ENCODE peak calls at places on chromosomes 6 and 20, in five cellular contexts. One of them, this sample, is unnamed.
A peak's percentile ranks its signal among the peaks of the same experiment; 100 is the strongest.

GRCh38 chr6:75824160-75824559 is 75.1 kb downstream of the MYO6 start:
- DNase-seq in trophoblast cell: no peak
- DNase-seq in H1: no peak
- DNase-seq in neuronal stem cell: no peak
- DNase-seq in mesenchymal stem cell: no peak
- DNase-seq in this sample: no peak

GRCh38 chr20:44154521-44155001 is 32.4 kb downstream of the JPH2 start:
- DNase-seq in mesenchymal stem cell: peak; percentile 7
- DNase-seq in H1: no peak
- DNase-seq in neuronal stem cell: no peak
- DNase-seq in trophoblast cell: peak; percentile 73
- DNase-seq in this sample: no peak

GRCh38 chr20:19079536-19080299 is 132.7 kb upstream of the SLC24A3 start:
- DNase-seq in trophoblast cell: no peak
- DNase-seq in mesenchymal stem cell: no peak
- DNase-seq in H1: peak; percentile 10
- DNase-seq in neuronal stem cell: no peak
- DNase-seq in this sample: no peak

GRCh38 chr20:1373614-1374013 is 19.2 kb downstream of the FKBP1A start:
- DNase-seq in trophoblast cell: no peak
- DNase-seq in neuronal stem cell: no peak
- DNase-seq in mesenchymal stem cell: no peak
- DNase-seq in H1: peak; percentile 6
- DNase-seq in this sample: no peak

GRCh38 chr6:151239603-151240035 is at the start of gene AKAP12:
- DNase-seq in neuronal stem cell: no peak
- DNase-seq in mesenchymal stem cell: peak; percentile 80
- DNase-seq in trophoblast cell: no peak
- DNase-seq in H1: peak; percentile 78
- DNase-seq in this sample: peak; percentile 74

GRCh38 chr6:120077489-120077888 is 727.9 kb upstream of the MAN1A1 start:
- DNase-seq in mesenchymal stem cell: peak; percentile 13
- DNase-seq in trophoblast cell: peak; percentile 1
- DNase-seq in H1: no peak
- DNase-seq in neuronal stem cell: no peak
- DNase-seq in this sample: peak; percentile 69

GRCh38 chr6:71326611-71327010 is 38.0 kb downstream of the OGFRL1 start:
- DNase-seq in mesenchymal stem cell: peak; percentile 45
- DNase-seq in trophoblast cell: no peak
- DNase-seq in H1: no peak
- DNase-seq in neuronal stem cell: no peak
- DNase-seq in this sample: no peak

GRCh38 chr6:16824804-16825777 is 63.8 kb upstream of the ATXN1 start:
- DNase-seq in mesenchymal stem cell: no peak
- DNase-seq in H1: no peak
- DNase-seq in trophoblast cell: no peak
- DNase-seq in neuronal stem cell: no peak
- DNase-seq in this sample: no peak

GRCh38 chr20:63265891-63266515 is 6.6 kb upstream of the ARFGAP1 start:
- DNase-seq in H1: no peak
- DNase-seq in trophoblast cell: peak; percentile 62
- DNase-seq in mesenchymal stem cell: no peak
- DNase-seq in neuronal stem cell: no peak
- DNase-seq in this sample: no peak

GRCh38 chr20:53943522-53944291 is 126.7 kb downstream of the BCAS1 start:
- DNase-seq in mesenchymal stem cell: peak; percentile 51
- DNase-seq in neuronal stem cell: no peak
- DNase-seq in trophoblast cell: no peak
- DNase-seq in H1: peak; percentile 44
- DNase-seq in this sample: no peak

GRCh38 chr6:43275782-43276179 is 22.3 kb upstream of the SLC22A7 start:
- DNase-seq in trophoblast cell: no peak
- DNase-seq in H1: no peak
- DNase-seq in mesenchymal stem cell: no peak
- DNase-seq in neuronal stem cell: no peak
- DNase-seq in this sample: no peak

GRCh38 chr6:122996797-122997520 is 924 bp downstream of the CLVS2 start:
- DNase-seq in neuronal stem cell: no peak
- DNase-seq in mesenchymal stem cell: no peak
- DNase-seq in trophoblast cell: no peak
- DNase-seq in H1: peak; percentile 41
- DNase-seq in this sample: no peak

GRCh38 chr20:33664085-33664761 is 2.1 kb downstream of the C20orf144 start:
- DNase-seq in trophoblast cell: no peak
- DNase-seq in neuronal stem cell: no peak
- DNase-seq in H1: no peak
- DNase-seq in mesenchymal stem cell: no peak
- DNase-seq in this sample: no peak

GRCh38 chr6:20724443-20724842 is 190.2 kb downstream of the CDKAL1 start:
- DNase-seq in H1: no peak
- DNase-seq in trophoblast cell: no peak
- DNase-seq in neuronal stem cell: no peak
- DNase-seq in mesenchymal stem cell: no peak
- DNase-seq in this sample: peak; percentile 48

GRCh38 chr6:21739838-21740237 is 146.3 kb downstream of the SOX4 start:
- DNase-seq in H1: no peak
- DNase-seq in trophoblast cell: no peak
- DNase-seq in neuronal stem cell: no peak
- DNase-seq in mesenchymal stem cell: no peak
- DNase-seq in this sample: no peak

GRCh38 chr6:13026557-13026956 is 301.8 kb downstream of the TBC1D7 start:
- DNase-seq in trophoblast cell: no peak
- DNase-seq in neuronal stem cell: no peak
- DNase-seq in mesenchymal stem cell: no peak
- DNase-seq in H1: no peak
- DNase-seq in this sample: no peak

GRCh38 chr6:125094563-125094962 is 59.0 kb upstream of the TPD52L1 start:
- DNase-seq in mesenchymal stem cell: peak; percentile 51
- DNase-seq in neuronal stem cell: no peak
- DNase-seq in trophoblast cell: no peak
- DNase-seq in H1: no peak
- DNase-seq in this sample: no peak

GRCh38 chr20:22374066-22374465 is 210.3 kb downstream of the FOXA2 start:
- DNase-seq in H1: no peak
- DNase-seq in trophoblast cell: no peak
- DNase-seq in mesenchymal stem cell: no peak
- DNase-seq in neuronal stem cell: no peak
- DNase-seq in this sample: no peak

GRCh38 chr6:4913705-4914411 is 90.0 kb downstream of the RPP40 start:
- DNase-seq in mesenchymal stem cell: peak; percentile 30
- DNase-seq in neuronal stem cell: no peak
- DNase-seq in trophoblast cell: no peak
- DNase-seq in H1: no peak
- DNase-seq in this sample: no peak

GRCh38 chr20:45325367-45325766 is 17.3 kb upstream of the MATN4 start:
- DNase-seq in trophoblast cell: no peak
- DNase-seq in neuronal stem cell: no peak
- DNase-seq in mesenchymal stem cell: no peak
- DNase-seq in H1: no peak
- DNase-seq in this sample: no peak

GRCh38 chr6:118675225-118675624 is 23.8 kb upstream of the CEP85L start:
- DNase-seq in neuronal stem cell: no peak
- DNase-seq in trophoblast cell: no peak
- DNase-seq in H1: no peak
- DNase-seq in mesenchymal stem cell: no peak
- DNase-seq in this sample: no peak

GRCh38 chr20:33777831-33778230 is 33.3 kb upstream of the CHMP4B start:
- DNase-seq in H1: no peak
- DNase-seq in neuronal stem cell: no peak
- DNase-seq in mesenchymal stem cell: no peak
- DNase-seq in trophoblast cell: no peak
- DNase-seq in this sample: no peak

GRCh38 chr6:37845026-37845911 is 25.7 kb downstream of the ZFAND3 start:
- DNase-seq in H1: no peak
- DNase-seq in neuronal stem cell: no peak
- DNase-seq in mesenchymal stem cell: no peak
- DNase-seq in trophoblast cell: no peak
- DNase-seq in this sample: no peak

GRCh38 chr6:115613488-115613887 is 447.2 kb downstream of the FRK start:
- DNase-seq in mesenchymal stem cell: peak; percentile 45
- DNase-seq in neuronal stem cell: no peak
- DNase-seq in trophoblast cell: peak; percentile 11
- DNase-seq in H1: no peak
- DNase-seq in this sample: no peak

GRCh38 chr20:316316-317068 is 8.9 kb upstream of the SOX12 start:
- DNase-seq in trophoblast cell: no peak
- DNase-seq in H1: no peak
- DNase-seq in neuronal stem cell: no peak
- DNase-seq in mesenchymal stem cell: peak; percentile 88
- DNase-seq in this sample: no peak

GRCh38 chr6:40398810-40399477 is 188.2 kb downstream of the LRFN2 start:
- DNase-seq in neuronal stem cell: no peak
- DNase-seq in trophoblast cell: no peak
- DNase-seq in H1: peak; percentile 63
- DNase-seq in mesenchymal stem cell: no peak
- DNase-seq in this sample: peak; percentile 71

GRCh38 chr20:39960522-39961420 is 728.3 kb downstream of the MAFB start:
- DNase-seq in mesenchymal stem cell: no peak
- DNase-seq in neuronal stem cell: no peak
- DNase-seq in H1: peak; percentile 55
- DNase-seq in trophoblast cell: no peak
- DNase-seq in this sample: peak; percentile 47

GRCh38 chr6:166781331-166781730 is 154.3 kb upstream of the RPS6KA2 start:
- DNase-seq in mesenchymal stem cell: no peak
- DNase-seq in H1: no peak
- DNase-seq in neuronal stem cell: no peak
- DNase-seq in trophoblast cell: no peak
- DNase-seq in this sample: no peak

GRCh38 chr20:24986436-24987015 is 6.0 kb downstream of the APMAP start:
- DNase-seq in H1: no peak
- DNase-seq in trophoblast cell: no peak
- DNase-seq in neuronal stem cell: no peak
- DNase-seq in mesenchymal stem cell: no peak
- DNase-seq in this sample: peak; percentile 14

GRCh38 chr20:24985802-24986201 is 6.7 kb downstream of the APMAP start:
- DNase-seq in H1: no peak
- DNase-seq in neuronal stem cell: no peak
- DNase-seq in mesenchymal stem cell: no peak
- DNase-seq in trophoblast cell: no peak
- DNase-seq in this sample: peak; percentile 6

GRCh38 chr20:24987244-24987643 is 5.3 kb downstream of the APMAP start:
- DNase-seq in mesenchymal stem cell: no peak
- DNase-seq in trophoblast cell: no peak
- DNase-seq in H1: no peak
- DNase-seq in neuronal stem cell: no peak
- DNase-seq in this sample: peak; percentile 0

GRCh38 chr20:24983896-24984295 is 8.7 kb downstream of the APMAP start:
- DNase-seq in neuronal stem cell: no peak
- DNase-seq in trophoblast cell: no peak
- DNase-seq in mesenchymal stem cell: no peak
- DNase-seq in H1: peak; percentile 11
- DNase-seq in this sample: no peak

GRCh38 chr20:24984963-24985640 is 7.4 kb downstream of the APMAP start:
- DNase-seq in neuronal stem cell: no peak
- DNase-seq in trophoblast cell: no peak
- DNase-seq in mesenchymal stem cell: no peak
- DNase-seq in H1: peak; percentile 14
- DNase-seq in this sample: peak; percentile 3
- H2BK12ac ChIP-seq in neuronal stem cell: no peak overlapping the region
- H2BK12ac ChIP-seq in trophoblast cell: no peak overlapping the region
- H2BK12ac ChIP-seq in mesenchymal stem cell: no peak overlapping the region
- H2BK12ac ChIP-seq in H1: no peak overlapping the region
- H2BK12ac ChIP-seq in this sample: no peak overlapping the region

DNA sequence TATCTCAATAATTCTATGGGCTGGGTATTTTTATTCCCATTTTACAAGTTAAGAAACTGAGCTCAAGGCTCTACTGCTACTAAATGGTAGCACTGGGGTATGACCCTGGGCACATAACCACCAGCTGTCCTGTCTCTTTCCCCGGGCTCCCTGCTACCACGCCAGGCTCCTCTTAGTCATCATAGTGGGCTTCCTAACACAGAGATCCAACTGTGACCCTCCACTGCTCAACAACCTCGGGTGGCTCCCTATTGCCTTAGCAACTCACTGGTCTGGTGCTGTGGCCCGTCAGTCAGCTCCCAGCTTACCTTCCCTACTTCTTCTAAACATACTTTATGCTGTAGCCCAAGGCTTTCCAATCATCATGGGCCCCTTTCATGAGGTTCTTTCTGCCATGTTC is 4.5 kb downstream of the KIAA1755 start:
- DNase-seq in mesenchymal stem cell: no peak
- DNase-seq in H1: no peak
- DNase-seq in trophoblast cell: no peak
- DNase-seq in neuronal stem cell: no peak
- DNase-seq in this sample: no peak
- H2AK5ac ChIP-seq in mesenchymal stem cell: no peak overlapping the region
- H2AK5ac ChIP-seq in H1: no peak overlapping the region
- H2AK5ac ChIP-seq in trophoblast cell: no peak overlapping the region
- H2AK5ac ChIP-seq in neuronal stem cell: no peak overlapping the region
- H2AK5ac ChIP-seq in this sample: no peak overlapping the region

DNA sequence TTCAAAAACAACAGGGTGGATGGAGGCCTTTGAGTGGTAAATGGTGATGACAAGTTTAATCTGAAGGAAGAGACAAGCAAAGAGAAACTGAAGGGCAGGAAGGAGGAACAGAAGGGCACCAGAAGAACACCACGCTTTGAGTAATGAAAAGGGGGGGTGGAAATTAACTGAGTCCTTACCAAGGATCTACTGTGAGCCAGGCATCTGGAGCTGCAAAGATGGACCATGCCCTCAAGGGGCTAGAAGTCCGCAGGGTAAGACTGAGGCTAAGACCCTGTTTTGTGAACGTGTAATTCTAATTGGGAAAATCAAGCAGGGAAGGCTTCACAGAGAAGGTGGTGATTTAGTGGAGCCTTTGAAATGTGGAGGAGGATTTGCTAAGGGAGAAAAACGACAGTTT is 1.6 kb downstream of the NDRG3 start:
- DNase-seq in H1: no peak
- DNase-seq in neuronal stem cell: no peak
- DNase-seq in trophoblast cell: no peak
- DNase-seq in mesenchymal stem cell: no peak
- DNase-seq in this sample: no peak
- H2BK12ac ChIP-seq in H1: no peak overlapping the region
- H2BK12ac ChIP-seq in neuronal stem cell: no peak overlapping the region
- H2BK12ac ChIP-seq in trophoblast cell: no peak overlapping the region
- H2BK12ac ChIP-seq in mesenchymal stem cell: no peak overlapping the region
- H2BK12ac ChIP-seq in this sample: no peak overlapping the region

DNA sequence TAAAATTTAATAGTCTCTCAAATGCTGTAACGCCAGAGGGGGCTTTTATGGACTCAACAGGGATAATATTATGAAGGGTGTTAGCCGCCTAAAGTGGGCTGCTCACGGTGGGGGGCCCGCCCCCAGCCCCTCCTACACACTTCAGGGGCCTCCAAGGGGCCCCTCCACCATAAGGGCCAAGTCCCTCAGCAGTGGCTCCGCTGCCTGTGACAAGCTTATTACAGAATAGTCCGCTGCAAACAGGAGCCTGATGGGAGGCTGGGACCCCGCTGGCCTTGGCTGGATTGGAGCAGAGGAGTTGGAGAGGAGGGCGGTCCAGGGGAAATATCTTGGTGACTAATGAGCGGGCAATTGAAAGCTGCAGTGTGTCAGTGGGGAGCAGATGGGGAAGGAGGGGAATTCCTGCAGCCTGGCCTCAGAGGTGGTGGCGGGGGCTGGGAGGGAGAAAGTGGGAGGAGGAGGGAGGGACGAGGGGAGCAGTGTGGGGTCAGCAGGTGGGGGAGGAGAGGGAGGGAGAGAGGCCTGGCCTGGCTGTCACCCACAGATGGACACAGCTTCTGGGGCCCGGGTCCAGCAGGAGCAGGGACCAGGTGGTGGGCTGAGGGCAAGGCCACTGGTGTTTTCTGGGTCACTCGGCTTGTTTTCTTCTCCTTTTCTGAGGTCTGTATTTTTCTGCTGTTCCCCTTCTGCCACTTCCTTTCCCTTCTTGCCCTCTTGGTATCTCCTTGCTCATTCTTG is 57.6 kb upstream of the FOXP4 start:
- DNase-seq in trophoblast cell: no peak
- DNase-seq in neuronal stem cell: peak; percentile 76
- DNase-seq in mesenchymal stem cell: peak; percentile 93
- DNase-seq in H1: peak; percentile 62
- DNase-seq in this sample: peak; percentile 71
- H2AK5ac ChIP-seq in trophoblast cell: no peak overlapping the region
- H2AK5ac ChIP-seq in neuronal stem cell: no peak overlapping the region
- H2AK5ac ChIP-seq in mesenchymal stem cell: no peak overlapping the region
- H2AK5ac ChIP-seq in H1: peak overlapping the region; percentile 59
- H2AK5ac ChIP-seq in this sample: no peak overlapping the region